ENCODE peak calls at places on chromosomes 12 and 14, in five cellular contexts. T is small intestine, Y is progenitor cell of endocrine pancreas, Q is GM10248, P is anterior cingulate cortex. M is an unnamed sample.

GRCh38 chr14:57382283-57382682 is 8.1 kb upstream of the NAA30 start:
- DNase-seq in Y (no peak), Q (no peak), P (no peak), T (no peak), M (no peak)

GRCh38 chr14:99752486-99753121 is 40.6 kb upstream of the EML1 start:
- DNase-seq in P (no peak), T (no peak), Y (no peak), Q (no peak), M (no peak)

GRCh38 chr12:123113038-123113437 is 37.9 kb downstream of the PITPNM2 start:
- DNase-seq in P (no peak), T (no peak), Q (no peak), Y (no peak), M (no peak)

GRCh38 chr14:104680806-104681688 is 8.4 kb upstream of the INF2 start:
- DNase-seq in Y (no peak), P (peak; percentile 78), T (peak; percentile 87), Q (peak; percentile 72), M (no peak)

GRCh38 chr12:98896938-98897337 is 251.8 kb downstream of the APAF1 start:
- DNase-seq in T (no peak), Q (no peak), Y (no peak), P (no peak), M (no peak)

GRCh38 chr14:54944737-54945391 is 42.2 kb upstream of the GCH1 start:
- DNase-seq in Y (no peak), P (no peak), T (no peak), Q (no peak), M (no peak)

GRCh38 chr14:81453166-81453766 is 53.1 kb upstream of the STON2 start:
- DNase-seq in Y (peak; percentile 23), Q (peak; percentile 58), P (peak; percentile 25), T (peak; percentile 70), M (no peak)

GRCh38 chr14:66859063-66859671 is 330.1 kb upstream of the GARIN2 start:
- DNase-seq in Q (no peak), Y (no peak), T (no peak), P (no peak), M (no peak)

GRCh38 chr14:95436348-95436747 is 80.1 kb downstream of the SYNE3 start:
- DNase-seq in T (no peak), Q (no peak), Y (no peak), P (no peak), M (no peak)